ENCODE peak calls at places on chromosomes 3 and 15, in eight cellular contexts. F is brain microvascular endothelial cell; E is activated CD8-positive, alpha-beta memory T cell treated with anti-CD3 and anti-CD28 coated beads, Interleukin-2, amount 10 ng/mL, durations not matched to agents 7 days and 5 days; T is activated B cell treated with CpG ODN at 0.5 μM for 24 hours; N is HT1080; M is effector CD4-positive, alpha-beta T cell; O is CD4-positive, alpha-beta T cell; C is hypothalamus. V is an unnamed sample.

GRCh38 chr15:31255732-31256384 is 70.8 kb upstream of the KLF13 start:
- DNase-seq in F (no peak), C (no peak), M (no peak), N (no peak), T (no peak), O (no peak), E (no peak), V (no peak)

GRCh38 chr3:119937229-119937628 is 155.3 kb downstream of the NR1I2 start:
- DNase-seq in C (no peak), F (no peak), E (peak; percentile 78), N (peak; percentile 42), T (no peak), M (no peak), O (peak; percentile 7), V (no peak)

GRCh38 chr3:13083898-13084297 is 10.7 kb upstream of the IQSEC1 start:
- DNase-seq in O (no peak), C (no peak), T (peak; percentile 63), F (no peak), N (no peak), E (no peak), M (no peak), V (no peak)

GRCh38 chr3:182969277-182969676 is 11.1 kb downstream of the DCUN1D1 start:
- DNase-seq in C (no peak), F (peak; percentile 46), N (peak; percentile 76), E (no peak), M (no peak), O (no peak), T (no peak), V (no peak)

GRCh38 chr15:74808840-74809229 is 3.8 kb upstream of the LMAN1L start:
- DNase-seq in C (no peak), E (no peak), O (no peak), M (no peak), T (no peak), N (no peak), F (no peak), V (no peak)

GRCh38 chr3:2343031-2343682 is 244.5 kb downstream of the CNTN4 start:
- DNase-seq in O (no peak), E (no peak), N (no peak), T (no peak), F (no peak), C (no peak), M (no peak), V (no peak)

GRCh38 chr3:195582947-195583346 is 793 bp downstream of the APOD start:
- DNase-seq in T (no peak), F (no peak), O (no peak), N (no peak), E (no peak), C (no peak), M (no peak), V (no peak)

GRCh38 chr3:182785756-182786155 is 7.5 kb upstream of the ATP11B start:
- DNase-seq in M (no peak), O (no peak), E (no peak), T (no peak), F (no peak), C (no peak), N (no peak), V (no peak)

GRCh38 chr3:50154840-50155490 is at the start of gene SEMA3F:
- DNase-seq in E (peak; percentile 68), M (peak; percentile 60), N (peak; percentile 32), C (no peak), T (peak; percentile 63), F (peak; percentile 7), O (peak; percentile 57), V (no peak)

GRCh38 chr3:157190242-157190876 is 30.4 kb upstream of the CCNL1 start:
- DNase-seq in C (no peak), O (no peak), M (no peak), E (no peak), F (no peak), T (no peak), N (no peak), V (no peak)

GRCh38 chr15:81497226-81497625 is 123.2 kb upstream of the TMC3 start:
- DNase-seq in M (no peak), F (no peak), C (no peak), N (no peak), O (no peak), E (no peak), T (no peak), V (no peak)

GRCh38 chr3:117941015-117941414 is 1093.6 kb downstream of the IGSF11 start:
- DNase-seq in O (no peak), M (no peak), N (no peak), F (no peak), E (no peak), T (no peak), C (no peak), V (no peak)

GRCh38 chr3:159881828-159882309 is 106.8 kb upstream of the IL12A start:
- DNase-seq in F (no peak), C (no peak), N (peak; percentile 48), T (no peak), E (no peak), M (no peak), O (no peak), V (peak; percentile 84)

GRCh38 chr3:43317461-43318316 is 31.3 kb downstream of the SNRK start:
- DNase-seq in F (peak; percentile 3), M (no peak), E (no peak), T (no peak), N (no peak), O (no peak), C (no peak), V (no peak)

GRCh38 chr3:13229291-13229949 is 156.2 kb upstream of the IQSEC1 start:
- DNase-seq in O (no peak), N (peak; percentile 34), T (no peak), E (peak; percentile 60), F (peak; percentile 3), C (no peak), M (no peak), V (no peak)

GRCh38 chr3:154540950-154541604 is 111.1 kb upstream of the GPR149 start:
- DNase-seq in M (no peak), N (peak; percentile 85), T (no peak), O (no peak), C (no peak), E (no peak), F (no peak), V (no peak)

GRCh38 chr15:75639191-75639708 is 774 bp downstream of the IMP3 start:
- DNase-seq in N (no peak), M (no peak), E (no peak), C (no peak), F (no peak), T (no peak), O (no peak), V (no peak)

GRCh38 chr3:29486087-29486486 is 205.2 kb downstream of the RBMS3 start:
- DNase-seq in O (no peak), E (no peak), M (no peak), F (peak; percentile 18), T (no peak), C (no peak), N (no peak), V (no peak)

GRCh38 chr3:129975332-129976090 is 991 bp downstream of the TRH start:
- DNase-seq in T (peak; percentile 17), N (no peak), C (no peak), O (no peak), M (no peak), F (no peak), E (no peak), V (no peak)